ENCODE peak calls at places on chromosome 19, in ten cellular contexts. One of them, this sample, is unnamed.

GRCh38 chr19:10747271-10747670 is 29.4 kb downstream of the DNM2 start:
- DNase-seq in psoas muscle: no peak
- DNase-seq in left ventricle myocardium inferior: no peak
- DNase-seq in upper lobe of right lung: no peak
- DNase-seq in caudate nucleus: no peak
- DNase-seq in GM23248: no peak
- DNase-seq in colonic mucosa: peak; percentile 90
- DNase-seq in PC-3: peak; percentile 57
- DNase-seq in aorta: no peak
- DNase-seq in tibial nerve: no peak
- DNase-seq in this sample: no peak

GRCh38 chr19:55454787-55455243 is 6.6 kb downstream of the ISOC2 start:
- DNase-seq in psoas muscle: no peak
- DNase-seq in left ventricle myocardium inferior: no peak
- DNase-seq in upper lobe of right lung: no peak
- DNase-seq in caudate nucleus: peak; percentile 26
- DNase-seq in GM23248: peak; percentile 70
- DNase-seq in colonic mucosa: no peak
- DNase-seq in PC-3: peak; percentile 68
- DNase-seq in aorta: no peak
- DNase-seq in tibial nerve: no peak
- DNase-seq in this sample: no peak

GRCh38 chr19:1868971-1869370 is 5.6 kb upstream of the KLF16 start:
- DNase-seq in psoas muscle: no peak
- DNase-seq in left ventricle myocardium inferior: no peak
- DNase-seq in upper lobe of right lung: no peak
- DNase-seq in caudate nucleus: no peak
- DNase-seq in GM23248: no peak
- DNase-seq in colonic mucosa: no peak
- DNase-seq in PC-3: no peak
- DNase-seq in aorta: no peak
- DNase-seq in tibial nerve: no peak
- DNase-seq in this sample: no peak

GRCh38 chr19:49231389-49231788 is 73.8 kb downstream of the TRPM4 start:
- DNase-seq in psoas muscle: no peak
- DNase-seq in left ventricle myocardium inferior: no peak
- DNase-seq in upper lobe of right lung: no peak
- DNase-seq in caudate nucleus: no peak
- DNase-seq in GM23248: no peak
- DNase-seq in colonic mucosa: no peak
- DNase-seq in PC-3: no peak
- DNase-seq in aorta: no peak
- DNase-seq in tibial nerve: no peak
- DNase-seq in this sample: no peak

GRCh38 chr19:54364775-54365257 is at the start of gene LAIR1:
- DNase-seq in psoas muscle: peak; percentile 61
- DNase-seq in left ventricle myocardium inferior: no peak
- DNase-seq in upper lobe of right lung: peak; percentile 76
- DNase-seq in caudate nucleus: no peak
- DNase-seq in GM23248: no peak
- DNase-seq in colonic mucosa: no peak
- DNase-seq in PC-3: no peak
- DNase-seq in aorta: no peak
- DNase-seq in tibial nerve: peak; percentile 42
- DNase-seq in this sample: no peak

GRCh38 chr19:50460161-50460765 is 16.0 kb upstream of the EMC10 start:
- DNase-seq in psoas muscle: no peak
- DNase-seq in left ventricle myocardium inferior: no peak
- DNase-seq in upper lobe of right lung: no peak
- DNase-seq in caudate nucleus: no peak
- DNase-seq in GM23248: peak; percentile 71
- DNase-seq in colonic mucosa: no peak
- DNase-seq in PC-3: peak; percentile 59
- DNase-seq in aorta: no peak
- DNase-seq in tibial nerve: no peak
- DNase-seq in this sample: no peak

GRCh38 chr19:21921691-21922180 is 85.8 kb upstream of the ZNF43 start:
- DNase-seq in psoas muscle: no peak
- DNase-seq in left ventricle myocardium inferior: no peak
- DNase-seq in upper lobe of right lung: no peak
- DNase-seq in caudate nucleus: no peak
- DNase-seq in GM23248: no peak
- DNase-seq in colonic mucosa: no peak
- DNase-seq in PC-3: no peak
- DNase-seq in aorta: no peak
- DNase-seq in tibial nerve: no peak
- DNase-seq in this sample: no peak

GRCh38 chr19:41420101-41420880 is 6.9 kb downstream of the B3GNT8 start:
- DNase-seq in psoas muscle: no peak
- DNase-seq in left ventricle myocardium inferior: no peak
- DNase-seq in upper lobe of right lung: no peak
- DNase-seq in caudate nucleus: no peak
- DNase-seq in GM23248: no peak
- DNase-seq in colonic mucosa: no peak
- DNase-seq in PC-3: no peak
- DNase-seq in aorta: no peak
- DNase-seq in tibial nerve: no peak
- DNase-seq in this sample: peak; percentile 29

GRCh38 chr19:4635763-4636135 is 3.6 kb upstream of the TNFAIP8L1 start:
- DNase-seq in psoas muscle: no peak
- DNase-seq in left ventricle myocardium inferior: no peak
- DNase-seq in upper lobe of right lung: no peak
- DNase-seq in caudate nucleus: no peak
- DNase-seq in GM23248: no peak
- DNase-seq in colonic mucosa: no peak
- DNase-seq in PC-3: no peak
- DNase-seq in aorta: no peak
- DNase-seq in tibial nerve: no peak
- DNase-seq in this sample: no peak

GRCh38 chr19:48844472-48844871 is 8.2 kb upstream of the HSD17B14 start:
- DNase-seq in psoas muscle: no peak
- DNase-seq in left ventricle myocardium inferior: no peak
- DNase-seq in upper lobe of right lung: no peak
- DNase-seq in caudate nucleus: no peak
- DNase-seq in GM23248: peak; percentile 64
- DNase-seq in colonic mucosa: no peak
- DNase-seq in PC-3: peak; percentile 39
- DNase-seq in aorta: no peak
- DNase-seq in tibial nerve: no peak
- DNase-seq in this sample: no peak

GRCh38 chr19:14337510-14337909 is 43.7 kb upstream of the ADGRE5 start:
- DNase-seq in psoas muscle: no peak
- DNase-seq in left ventricle myocardium inferior: no peak
- DNase-seq in upper lobe of right lung: no peak
- DNase-seq in caudate nucleus: no peak
- DNase-seq in GM23248: peak; percentile 46
- DNase-seq in colonic mucosa: peak; percentile 78
- DNase-seq in PC-3: peak; percentile 72
- DNase-seq in aorta: no peak
- DNase-seq in tibial nerve: no peak
- DNase-seq in this sample: no peak

DNA sequence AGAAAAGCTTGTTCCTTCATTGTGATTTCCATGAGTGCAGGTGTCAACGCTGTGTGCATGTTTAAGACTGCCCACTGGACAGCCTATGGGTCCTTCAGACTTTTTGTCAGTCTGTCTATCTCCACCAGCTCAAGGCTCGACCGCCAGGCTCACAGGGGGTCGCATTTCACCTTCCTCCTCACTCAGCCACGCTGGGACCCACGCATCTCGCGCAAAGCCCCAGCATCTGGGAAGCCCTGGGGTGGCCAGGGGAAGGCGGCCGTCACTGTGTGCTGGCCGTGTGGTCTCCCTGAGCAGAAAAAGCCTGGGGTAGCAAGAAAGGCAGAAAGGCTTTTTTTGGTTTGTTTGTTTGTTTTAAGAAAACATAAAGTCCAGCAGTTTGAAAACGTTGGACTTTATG is 48.5 kb downstream of the KLF2 start:
- DNase-seq in psoas muscle: peak; percentile 36
- DNase-seq in left ventricle myocardium inferior: peak; percentile 11
- DNase-seq in upper lobe of right lung: no peak
- DNase-seq in caudate nucleus: no peak
- DNase-seq in GM23248: no peak
- DNase-seq in colonic mucosa: no peak
- DNase-seq in PC-3: no peak
- DNase-seq in aorta: no peak
- DNase-seq in tibial nerve: no peak
- DNase-seq in this sample: peak; percentile 35
- H3K27ac ChIP-seq in psoas muscle: peak overlapping the region; percentile 60
- H3K27ac ChIP-seq in left ventricle myocardium inferior: peak overlapping the region; percentile 55
- H3K27ac ChIP-seq in upper lobe of right lung: peak overlapping the region; percentile 63
- H3K27ac ChIP-seq in caudate nucleus: no peak overlapping the region
- H3K27ac ChIP-seq in GM23248: no peak overlapping the region
- H3K27ac ChIP-seq in colonic mucosa: peak overlapping the region; percentile 71
- H3K27ac ChIP-seq in PC-3: no peak overlapping the region
- H3K27ac ChIP-seq in aorta: no peak overlapping the region
- H3K27ac ChIP-seq in tibial nerve: peak overlapping the region; percentile 85
- H3K27ac ChIP-seq in this sample: no peak overlapping the region

DNA sequence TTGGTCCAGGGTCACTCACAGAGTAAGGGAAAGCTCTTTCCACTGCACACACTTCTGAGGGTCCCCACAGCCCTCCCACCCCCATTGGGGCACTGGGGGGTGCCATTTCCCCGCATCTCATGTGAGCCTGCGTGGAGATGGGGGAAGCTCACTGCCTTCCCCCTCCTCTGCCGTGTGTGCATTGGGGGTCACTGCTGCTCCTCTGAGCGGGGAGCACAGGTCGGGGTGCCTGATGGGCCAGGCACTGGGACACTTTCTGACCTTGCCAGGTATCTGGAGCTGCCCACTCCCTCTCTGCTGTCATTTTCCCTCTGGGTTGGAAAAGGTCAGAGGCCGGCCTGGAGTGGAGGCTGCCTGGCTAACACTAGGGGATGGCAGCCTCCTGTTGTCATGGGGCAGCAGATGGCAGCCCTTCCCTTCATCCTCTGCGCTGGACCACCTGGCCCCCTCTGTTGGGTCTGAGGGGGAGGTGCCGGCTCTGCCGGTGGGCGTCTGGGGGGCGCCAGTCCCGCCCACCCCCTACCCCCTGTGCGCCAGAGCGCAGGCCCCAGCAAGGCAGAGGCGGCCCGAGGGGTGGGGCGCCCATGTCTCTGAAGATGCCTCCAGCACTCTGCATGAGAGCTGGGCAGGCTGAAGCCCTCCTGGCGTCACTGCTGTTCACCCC is 9.1 kb downstream of the SSBP4 start:
- DNase-seq in psoas muscle: peak; percentile 50
- DNase-seq in left ventricle myocardium inferior: no peak
- DNase-seq in upper lobe of right lung: no peak
- DNase-seq in caudate nucleus: no peak
- DNase-seq in GM23248: no peak
- DNase-seq in colonic mucosa: no peak
- DNase-seq in PC-3: no peak
- DNase-seq in aorta: no peak
- DNase-seq in tibial nerve: no peak
- DNase-seq in this sample: no peak
- H3K27ac ChIP-seq in psoas muscle: no peak overlapping the region
- H3K27ac ChIP-seq in left ventricle myocardium inferior: peak overlapping the region; percentile 74
- H3K27ac ChIP-seq in upper lobe of right lung: peak overlapping the region; percentile 63
- H3K27ac ChIP-seq in caudate nucleus: peak overlapping the region; percentile 82
- H3K27ac ChIP-seq in GM23248: peak overlapping the region; percentile 69
- H3K27ac ChIP-seq in colonic mucosa: no peak overlapping the region
- H3K27ac ChIP-seq in PC-3: no peak overlapping the region
- H3K27ac ChIP-seq in aorta: peak overlapping the region; percentile 4
- H3K27ac ChIP-seq in tibial nerve: peak overlapping the region; percentile 90
- H3K27ac ChIP-seq in this sample: no peak overlapping the region

GRCh38 chr19:6740589-6741348 is 1.3 kb downstream of the TRIP10 start:
- DNase-seq in psoas muscle: peak; percentile 83
- DNase-seq in left ventricle myocardium inferior: peak; percentile 70
- DNase-seq in upper lobe of right lung: peak; percentile 81
- DNase-seq in caudate nucleus: no peak
- DNase-seq in GM23248: peak; percentile 51
- DNase-seq in colonic mucosa: peak; percentile 66
- DNase-seq in PC-3: peak; percentile 55
- DNase-seq in aorta: peak; percentile 90
- DNase-seq in tibial nerve: no peak
- DNase-seq in this sample: peak; percentile 66

GRCh38 chr19:6745965-6746364 is 6.5 kb downstream of the TRIP10 start:
- DNase-seq in psoas muscle: no peak
- DNase-seq in left ventricle myocardium inferior: no peak
- DNase-seq in upper lobe of right lung: no peak
- DNase-seq in caudate nucleus: no peak
- DNase-seq in GM23248: no peak
- DNase-seq in colonic mucosa: no peak
- DNase-seq in PC-3: no peak
- DNase-seq in aorta: no peak
- DNase-seq in tibial nerve: no peak
- DNase-seq in this sample: no peak

GRCh38 chr19:6744381-6745288 is 5.2 kb downstream of the TRIP10 start:
- DNase-seq in psoas muscle: peak; percentile 95
- DNase-seq in left ventricle myocardium inferior: peak; percentile 90
- DNase-seq in upper lobe of right lung: peak; percentile 91
- DNase-seq in caudate nucleus: peak; percentile 50
- DNase-seq in GM23248: peak; percentile 92
- DNase-seq in colonic mucosa: peak; percentile 94
- DNase-seq in PC-3: peak; percentile 96
- DNase-seq in aorta: peak; percentile 96
- DNase-seq in tibial nerve: peak; percentile 84
- DNase-seq in this sample: peak; percentile 79

GRCh38 chr19:6743071-6743470 is 3.6 kb downstream of the TRIP10 start:
- DNase-seq in psoas muscle: no peak
- DNase-seq in left ventricle myocardium inferior: no peak
- DNase-seq in upper lobe of right lung: no peak
- DNase-seq in caudate nucleus: no peak
- DNase-seq in GM23248: no peak
- DNase-seq in colonic mucosa: no peak
- DNase-seq in PC-3: no peak
- DNase-seq in aorta: no peak
- DNase-seq in tibial nerve: no peak
- DNase-seq in this sample: no peak

GRCh38 chr19:6743714-6744380 is 4.4 kb downstream of the TRIP10 start:
- DNase-seq in psoas muscle: no peak
- DNase-seq in left ventricle myocardium inferior: no peak
- DNase-seq in upper lobe of right lung: no peak
- DNase-seq in caudate nucleus: no peak
- DNase-seq in GM23248: no peak
- DNase-seq in colonic mucosa: no peak
- DNase-seq in PC-3: peak; percentile 47
- DNase-seq in aorta: no peak
- DNase-seq in tibial nerve: no peak
- DNase-seq in this sample: no peak
- H3K27ac ChIP-seq in psoas muscle: peak overlapping the region; percentile 79
- H3K27ac ChIP-seq in left ventricle myocardium inferior: peak overlapping the region; percentile 94
- H3K27ac ChIP-seq in upper lobe of right lung: peak overlapping the region; percentile 47
- H3K27ac ChIP-seq in caudate nucleus: no peak overlapping the region
- H3K27ac ChIP-seq in GM23248: peak overlapping the region; percentile 70
- H3K27ac ChIP-seq in colonic mucosa: peak overlapping the region; percentile 58
- H3K27ac ChIP-seq in PC-3: peak overlapping the region; percentile 85
- H3K27ac ChIP-seq in aorta: peak overlapping the region; percentile 88
- H3K27ac ChIP-seq in tibial nerve: peak overlapping the region; percentile 97
- H3K27ac ChIP-seq in this sample: no peak overlapping the region

DNA sequence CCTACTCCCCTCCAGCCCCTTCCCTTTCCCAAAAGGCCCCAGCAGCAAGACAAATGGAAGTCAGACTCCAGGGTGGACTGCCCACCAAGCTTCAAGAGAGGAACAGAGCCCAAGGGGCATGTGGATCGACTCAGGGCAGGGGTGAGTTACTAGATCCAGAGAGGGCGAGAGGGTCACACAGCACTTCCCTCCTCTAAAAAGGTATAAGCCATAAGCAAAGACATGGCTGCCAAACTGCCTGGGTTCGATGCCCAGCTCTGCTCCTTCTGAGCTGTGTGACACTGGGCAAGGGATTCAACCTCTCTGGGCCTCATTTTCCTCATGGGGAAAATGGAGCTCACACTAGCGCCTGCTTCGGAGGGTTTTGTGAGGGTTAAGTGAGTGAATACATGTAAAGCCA is 3.8 kb downstream of the PPP1R14A start:
- DNase-seq in psoas muscle: no peak
- DNase-seq in left ventricle myocardium inferior: no peak
- DNase-seq in upper lobe of right lung: no peak
- DNase-seq in caudate nucleus: no peak
- DNase-seq in GM23248: no peak
- DNase-seq in colonic mucosa: no peak
- DNase-seq in PC-3: no peak
- DNase-seq in aorta: no peak
- DNase-seq in tibial nerve: no peak
- DNase-seq in this sample: no peak
- H3K27ac ChIP-seq in psoas muscle: peak overlapping the region; percentile 74
- H3K27ac ChIP-seq in left ventricle myocardium inferior: peak overlapping the region; percentile 95
- H3K27ac ChIP-seq in upper lobe of right lung: peak overlapping the region; percentile 78
- H3K27ac ChIP-seq in caudate nucleus: peak overlapping the region; percentile 97
- H3K27ac ChIP-seq in GM23248: no peak overlapping the region
- H3K27ac ChIP-seq in colonic mucosa: peak overlapping the region; percentile 68
- H3K27ac ChIP-seq in PC-3: no peak overlapping the region
- H3K27ac ChIP-seq in aorta: peak overlapping the region; percentile 99
- H3K27ac ChIP-seq in tibial nerve: peak overlapping the region; percentile 90
- H3K27ac ChIP-seq in this sample: peak overlapping the region; percentile 53

This sample was measured in right lobe of liver.